ENCODE peak calls at places on chromosomes 5 and 9, in seven cellular contexts. U is A549, Y is IMR-90, N is SK-N-SH, L is H1, C is K562, A is HepG2. Z is an unnamed sample.

GRCh38 chr5:151664694-151665583 is 21.8 kb downstream of the SPARC start:
- DNase-seq in L (no peak), U (no peak), C (no peak), Y (peak), A (no peak), N (no peak), Z (no peak)

GRCh38 chr5:154484393-154484944 is 6.4 kb upstream of the HAND1 start:
- DNase-seq in A (no peak), C (no peak), U (no peak), L (no peak), Y (no peak), N (no peak), Z (no peak)

GRCh38 chr9:88258587-88258986 is 120.3 kb upstream of the SPATA31C2 start:
- DNase-seq in Y (no peak), U (no peak), C (no peak), N (no peak), L (no peak), A (no peak), Z (no peak)

GRCh38 chr9:117074337-117074662 is 340.6 kb downstream of the ASTN2 start:
- DNase-seq in A (no peak), L (no peak), C (no peak), Y (no peak), U (no peak), N (peak), Z (no peak)

GRCh38 chr9:16246785-16247184 is 623.7 kb downstream of the BNC2 start:
- DNase-seq in A (no peak), L (no peak), U (no peak), Y (no peak), C (no peak), N (no peak), Z (no peak)

GRCh38 chr5:112529525-112529924 is 110.4 kb upstream of the EPB41L4A start:
- DNase-seq in C (peak), A (peak), Y (no peak), U (peak), L (no peak), N (peak), Z (no peak)

GRCh38 chr9:15373201-15373530 is 49.5 kb upstream of the SNAPC3 start:
- DNase-seq in L (no peak), Y (peak), A (no peak), N (no peak), C (no peak), U (peak), Z (no peak)

GRCh38 chr5:175214152-175214551 is 229.8 kb downstream of the DRD1 start:
- DNase-seq in A (no peak), N (no peak), Y (peak), U (peak), C (no peak), L (no peak), Z (no peak)

GRCh38 chr5:94524841-94525697 is 93.3 kb downstream of the KIAA0825 start:
- DNase-seq in C (peak), N (peak), Y (peak), U (peak), A (peak), L (no peak), Z (peak)

GRCh38 chr9:24614070-24614469 is 68.4 kb upstream of the IZUMO3 start:
- DNase-seq in L (no peak), C (no peak), U (no peak), A (no peak), Y (no peak), N (peak), Z (no peak)

GRCh38 chr9:90916147-90916734 is 114.6 kb downstream of the SYK start:
- DNase-seq in C (no peak), N (no peak), U (no peak), A (no peak), L (no peak), Y (peak), Z (no peak)

GRCh38 chr5:5560016-5560415 is 137.5 kb downstream of the ICE1 start:
- DNase-seq in Y (no peak), N (no peak), L (no peak), U (no peak), A (no peak), C (no peak), Z (no peak)

GRCh38 chr9:128125575-128126354 is 1.8 kb downstream of the PTGES2 start:
- DNase-seq in N (no peak), Y (no peak), U (no peak), A (no peak), L (no peak), C (no peak), Z (no peak)

GRCh38 chr5:172766287-172767104 is 4.5 kb downstream of the DUSP1 start:
- DNase-seq in L (no peak), C (no peak), N (no peak), Y (peak), A (peak), U (peak), Z (no peak)

GRCh38 chr9:133842721-133843227 is 104.6 kb upstream of the SARDH start:
- DNase-seq in U (no peak), N (no peak), L (no peak), C (no peak), A (no peak), Y (no peak), Z (no peak)

GRCh38 chr9:80503692-80504400 is 932.1 kb downstream of the TLE4 start:
- DNase-seq in U (no peak), L (no peak), C (no peak), A (no peak), N (no peak), Y (peak), Z (no peak)

GRCh38 chr9:38031594-38031993 is 37.4 kb downstream of the SHB start:
- DNase-seq in A (no peak), C (no peak), L (no peak), N (no peak), U (no peak), Y (no peak), Z (no peak)

GRCh38 chr9:130069048-130069447 is 15.3 kb downstream of the GPR107 start:
- DNase-seq in U (no peak), L (no peak), N (no peak), Y (no peak), C (no peak), A (no peak), Z (no peak)

GRCh38 chr9:17063535-17064135 is 71.2 kb upstream of the CNTLN start:
- DNase-seq in Y (peak), N (peak), L (no peak), C (no peak), U (peak), A (peak), Z (no peak)

GRCh38 chr5:132386644-132387286 is 17.3 kb downstream of the SLC22A5 start:
- DNase-seq in C (peak), Y (peak), L (peak), A (peak), U (peak), N (peak), Z (peak)

GRCh38 chr9:77649109-77649812 is 1.1 kb upstream of the GNA14 start:
- DNase-seq in Y (no peak), A (peak), U (peak), L (no peak), C (no peak), N (peak), Z (no peak)

GRCh38 chr9:84140535-84141101 is 160.0 kb downstream of the RMI1 start:
- DNase-seq in C (no peak), A (no peak), Y (peak), U (no peak), N (no peak), L (peak), Z (no peak)

GRCh38 chr5:116037236-116037822 is 5.1 kb downstream of the ARL14EPL start:
- DNase-seq in L (no peak), Y (no peak), A (no peak), C (no peak), U (peak), N (no peak), Z (no peak)

GRCh38 chr5:87825583-87825982 is 412.9 kb upstream of the CCNH start:
- DNase-seq in U (no peak), C (no peak), L (no peak), N (peak), A (no peak), Y (no peak), Z (no peak)

GRCh38 chr5:169789417-169789816 is 152.3 kb downstream of the DOCK2 start:
- DNase-seq in U (no peak), C (no peak), N (no peak), L (no peak), Y (no peak), A (no peak), Z (no peak)

GRCh38 chr5:99104538-99105132 is 175.8 kb upstream of the CHD1 start:
- DNase-seq in C (peak), N (peak), A (peak), Y (peak), U (peak), L (no peak), Z (no peak)

GRCh38 chr5:40846371-40846770 is 5.2 kb downstream of the CARD6 start:
- DNase-seq in L (no peak), U (no peak), Y (no peak), C (no peak), N (no peak), A (no peak), Z (no peak)

GRCh38 chr5:83470920-83471404 is 582 bp upstream of the VCAN start:
- DNase-seq in L (peak), U (no peak), A (no peak), N (peak), C (no peak), Y (no peak), Z (no peak)

GRCh38 chr5:81626524-81626923 is 124.4 kb downstream of the SSBP2 start:
- DNase-seq in N (peak), U (peak), L (no peak), Y (peak), A (peak), C (peak), Z (no peak)

GRCh38 chr5:154850255-154851062 is at the start of gene FAXDC2:
- DNase-seq in L (peak), U (no peak), C (peak), Y (peak), N (peak), A (peak), Z (no peak)

GRCh38 chr5:891117-891836 is 1.3 kb downstream of the BRD9 start:
- DNase-seq in U (peak), C (peak), A (peak), Y (no peak), L (no peak), N (peak), Z (no peak)

GRCh38 chr5:139164020-139164419 is 34.1 kb downstream of the SIL1 start:
- DNase-seq in A (no peak), Y (no peak), N (no peak), U (no peak), L (no peak), C (no peak), Z (no peak)

GRCh38 chr5:65157906-65158603 is 323.7 kb downstream of the ADAMTS6 start:
- DNase-seq in Y (no peak), A (peak), U (peak), L (no peak), N (no peak), C (no peak), Z (no peak)

GRCh38 chr5:65163698-65164097 is 318.0 kb downstream of the ADAMTS6 start:
- DNase-seq in U (no peak), Y (peak), A (no peak), L (no peak), C (no peak), N (no peak), Z (no peak)

GRCh38 chr5:65156933-65157332 is 324.8 kb downstream of the ADAMTS6 start:
- DNase-seq in A (no peak), U (no peak), L (no peak), C (no peak), Y (no peak), N (no peak), Z (no peak)

GRCh38 chr5:65161655-65162054 is 320.1 kb downstream of the ADAMTS6 start:
- DNase-seq in U (no peak), Y (no peak), N (no peak), C (no peak), L (no peak), A (no peak), Z (no peak)
- TF ChIP-seq RFX5 in U (no peak), Y (no peak), N (no peak), C (no peak), L (no peak), A (no peak), Z (no peak)

DNA sequence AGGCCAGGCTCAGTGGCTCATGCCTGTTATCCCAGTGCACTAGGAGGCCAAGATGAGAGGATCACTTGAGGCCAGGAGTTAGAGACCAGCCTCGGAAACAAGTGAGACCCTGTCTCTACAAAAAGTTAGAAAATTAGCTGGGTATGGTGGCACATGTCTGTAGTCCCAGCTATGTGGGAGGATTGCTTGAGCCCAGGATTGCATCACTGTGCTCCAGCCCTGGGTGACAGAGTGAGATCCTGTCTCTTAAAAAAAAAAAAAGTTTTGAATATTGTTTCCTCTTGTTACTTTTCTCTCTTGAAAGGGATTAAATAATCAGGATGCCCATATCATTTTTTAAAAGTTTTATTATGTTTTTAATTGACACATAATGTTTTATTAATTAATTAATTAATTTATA is 7.6 kb downstream of the ARHGEF37 start:
- DNase-seq in C (no peak), Y (no peak), U (no peak), L (no peak), N (no peak), A (no peak), Z (no peak)
- TF ChIP-seq RFX5 in C (no peak), Y (no peak), U (no peak), L (no peak), N (no peak), A (no peak), Z (no peak)

DNA sequence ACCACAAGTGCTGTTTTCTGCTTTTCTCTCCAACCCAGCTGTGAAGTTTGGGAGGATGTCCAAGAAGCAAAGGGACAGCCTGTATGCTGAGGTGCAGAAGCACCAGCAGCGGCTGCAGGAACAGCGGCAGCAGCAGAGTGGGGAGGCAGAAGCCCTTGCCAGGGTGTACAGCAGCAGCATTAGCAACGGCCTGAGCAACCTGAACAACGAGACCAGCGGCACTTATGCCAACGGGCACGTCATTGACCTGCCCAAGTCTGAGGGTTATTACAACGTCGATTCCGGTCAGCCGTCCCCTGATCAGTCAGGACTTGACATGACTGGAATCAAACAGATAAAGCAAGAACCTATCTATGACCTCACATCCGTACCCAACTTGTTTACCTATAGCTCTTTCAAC is 145.2 kb downstream of the RORB start:
- DNase-seq in N (no peak), U (no peak), A (no peak), C (no peak), L (no peak), Y (no peak), Z (no peak)
- TF ChIP-seq RFX5 in N (no peak), U (no peak), A (no peak), C (no peak), L (no peak), Y (no peak), Z (no peak)

GRCh38 chr5:69248019-69248418 is 13.3 kb downstream of the CDK7 start:
- DNase-seq in C (no peak), Y (no peak), A (no peak), U (no peak), N (no peak), L (no peak), Z (no peak)
- TF ChIP-seq RFX5 in C (no peak), Y (no peak), A (no peak), U (no peak), N (no peak), L (no peak), Z (no peak)

DNA sequence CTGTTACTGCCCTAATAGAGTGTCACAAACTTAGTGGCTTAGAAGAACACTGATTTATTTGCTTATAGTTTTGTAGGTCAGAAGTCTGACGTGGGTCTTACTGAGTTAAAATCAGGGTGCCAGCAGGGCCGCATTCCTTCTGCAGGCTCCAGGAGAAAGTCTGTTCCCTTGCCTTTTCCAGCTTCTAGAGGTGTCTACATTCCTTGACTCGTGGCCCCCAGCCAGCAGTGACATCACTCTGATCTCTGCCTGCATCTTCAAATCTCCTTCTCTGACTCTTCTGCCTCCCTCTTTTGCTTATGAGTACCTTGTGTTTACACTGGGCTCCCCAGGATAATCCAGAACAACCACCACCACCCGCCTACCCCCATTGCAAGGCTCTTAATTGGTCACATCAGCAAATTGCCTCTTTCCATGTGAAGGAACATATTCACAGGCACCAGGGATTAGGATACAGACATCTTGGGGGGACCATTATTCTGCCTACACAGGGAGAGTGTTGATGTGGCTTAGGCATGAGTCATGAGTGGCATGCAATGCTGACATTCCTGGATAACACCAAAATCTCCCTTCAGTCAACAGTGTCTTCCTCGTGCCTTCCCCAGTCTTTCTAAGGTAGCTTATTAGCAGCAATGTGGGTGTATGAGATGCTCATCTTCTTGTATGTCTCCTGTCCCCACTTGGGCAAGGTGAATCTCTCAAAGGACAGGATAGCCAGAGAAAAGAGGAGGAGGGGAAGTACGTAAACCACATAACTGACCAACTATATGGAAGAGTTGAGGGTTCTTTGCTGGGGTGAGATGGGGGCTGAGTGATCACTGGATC is 24.4 kb downstream of the CYFIP2 start:
- DNase-seq in N (no peak), C (no peak), A (peak), Y (peak), U (peak), L (no peak), Z (no peak)
- TF ChIP-seq RFX5 in N (no peak), C (no peak), A (peak), Y (no peak), U (no peak), L (no peak), Z (no peak)

Z was measured in GM12878.